ENCODE peak calls at places on chromosome 10, in four cellular contexts. N, R, O and Y are unnamed samples.

GRCh38 chr10:124374535-124375352 is 44.0 kb downstream of the OAT start:
- DNase-seq in R (no peak), O (no peak), N (no peak), Y (no peak)

GRCh38 chr10:74135452-74135851 is 15.2 kb downstream of the AP3M1 start:
- DNase-seq in N (no peak), R (no peak), O (no peak), Y (no peak)

GRCh38 chr10:63480237-63480636 is 14.5 kb upstream of the JMJD1C start:
- DNase-seq in N (no peak), O (no peak), R (no peak), Y (no peak)

GRCh38 chr10:119542990-119543813 is 683 bp upstream of the RGS10 start:
- DNase-seq in O (peak; percentile 78), R (no peak), N (peak; percentile 51), Y (no peak)

GRCh38 chr10:17023386-17024298 is 106.0 kb downstream of the CUBN start:
- DNase-seq in O (peak; percentile 78), R (peak; percentile 99), N (no peak), Y (peak; percentile 94)

GRCh38 chr10:69068549-69068948 is 19.4 kb upstream of the SRGN start:
- DNase-seq in O (no peak), R (no peak), N (no peak), Y (no peak)

GRCh38 chr10:69119896-69120295 is 4.1 kb upstream of the VPS26A start:
- DNase-seq in N (no peak), O (no peak), R (no peak), Y (no peak)

GRCh38 chr10:17430647-17431355 is 23.6 kb downstream of the ST8SIA6 start:
- DNase-seq in R (peak; percentile 74), N (peak; percentile 53), O (peak; percentile 79), Y (peak; percentile 21)

GRCh38 chr10:74113546-74113945 is 37.1 kb downstream of the AP3M1 start:
- DNase-seq in R (peak; percentile 18), N (no peak), O (no peak), Y (no peak)

GRCh38 chr10:22550732-22551131 is 163.6 kb downstream of the PIP4K2A start:
- DNase-seq in N (peak; percentile 28), O (no peak), R (no peak), Y (no peak)

GRCh38 chr10:128484041-128484440 is 357.8 kb upstream of the MKI67 start:
- DNase-seq in O (no peak), N (no peak), R (no peak), Y (no peak)

GRCh38 chr10:60942604-60943269 is 1.2 kb downstream of the RHOBTB1 start:
- DNase-seq in N (peak; percentile 36), R (no peak), O (peak; percentile 69), Y (no peak)

GRCh38 chr10:97383159-97383558 is 18.0 kb downstream of the RRP12 start:
- DNase-seq in R (no peak), O (no peak), N (no peak), Y (no peak)

GRCh38 chr10:43076876-43077420 is at the start of gene RET:
- DNase-seq in O (no peak), R (no peak), N (peak; percentile 63), Y (no peak)

GRCh38 chr10:15325243-15326002 is 45.7 kb downstream of the FAM171A1 start:
- DNase-seq in R (peak; percentile 36), O (no peak), N (peak; percentile 27), Y (peak; percentile 58)

GRCh38 chr10:47369251-47369894 is 14.7 kb downstream of the ZNF488 start:
- DNase-seq in O (no peak), N (no peak), R (no peak), Y (no peak)

GRCh38 chr10:88852327-88852726 is 683 bp upstream of the ANKRD22 start:
- DNase-seq in N (no peak), O (no peak), R (no peak), Y (no peak)

GRCh38 chr10:49384268-49384953 is 11.5 kb downstream of the DRGX start:
- DNase-seq in N (no peak), R (no peak), O (no peak), Y (no peak)

DNA sequence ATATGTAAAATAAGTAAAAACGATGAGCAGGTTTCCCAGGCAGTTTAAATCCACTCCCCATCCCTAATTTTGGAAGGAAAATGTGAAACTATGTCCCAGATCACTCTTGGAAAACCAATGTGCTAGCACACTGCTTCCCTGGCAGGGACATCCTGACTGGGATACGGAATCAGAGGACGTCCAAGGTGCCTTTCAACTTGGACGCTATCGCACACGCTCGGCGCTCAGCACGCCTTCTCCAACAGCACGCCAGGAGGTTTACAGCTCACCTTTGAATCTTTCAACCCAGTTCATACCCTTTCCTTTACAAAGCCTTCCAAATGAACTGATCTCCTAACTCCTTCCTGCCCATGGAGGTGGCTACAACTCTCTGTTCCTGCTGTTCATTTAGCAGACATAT is 47.1 kb downstream of the BEND7 start:
- DNase-seq in R (no peak), O (no peak), N (no peak), Y (no peak)
- H3K4me3 ChIP-seq in R (no peak overlapping the region), O (no peak overlapping the region), N (no peak overlapping the region), Y (no peak overlapping the region)

DNA sequence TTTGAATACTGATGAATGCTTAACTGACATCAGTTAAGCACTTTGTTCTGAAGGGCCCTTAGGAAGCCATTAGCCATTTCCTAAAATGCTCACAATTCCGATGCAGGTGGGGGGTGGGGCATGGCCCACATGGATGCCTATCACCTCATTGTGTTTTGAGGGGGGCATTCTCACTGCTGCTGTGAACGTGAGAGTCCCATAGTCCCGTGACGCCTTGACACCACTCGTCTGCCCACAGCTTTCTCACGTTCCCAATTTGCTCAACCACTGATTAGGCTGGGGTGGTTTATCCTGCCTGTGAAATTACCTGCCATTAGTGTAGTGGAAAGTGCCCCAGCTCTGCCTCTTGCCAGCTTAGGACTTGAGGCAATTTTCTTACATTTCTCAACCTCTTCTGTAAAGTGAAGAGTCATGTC is 31.9 kb downstream of the DUSP5 start:
- DNase-seq in R (no peak), N (no peak), O (no peak), Y (no peak)
- H3K4me3 ChIP-seq in R (no peak overlapping the region), N (no peak overlapping the region), O (no peak overlapping the region), Y (no peak overlapping the region)

GRCh38 chr10:5654218-5654755 is 12.1 kb downstream of the ASB13 start:
- DNase-seq in O (no peak), N (no peak), R (no peak), Y (no peak)
- H3K4me3 ChIP-seq in O (no peak overlapping the region), N (no peak overlapping the region), R (no peak overlapping the region), Y (no peak overlapping the region)

DNA sequence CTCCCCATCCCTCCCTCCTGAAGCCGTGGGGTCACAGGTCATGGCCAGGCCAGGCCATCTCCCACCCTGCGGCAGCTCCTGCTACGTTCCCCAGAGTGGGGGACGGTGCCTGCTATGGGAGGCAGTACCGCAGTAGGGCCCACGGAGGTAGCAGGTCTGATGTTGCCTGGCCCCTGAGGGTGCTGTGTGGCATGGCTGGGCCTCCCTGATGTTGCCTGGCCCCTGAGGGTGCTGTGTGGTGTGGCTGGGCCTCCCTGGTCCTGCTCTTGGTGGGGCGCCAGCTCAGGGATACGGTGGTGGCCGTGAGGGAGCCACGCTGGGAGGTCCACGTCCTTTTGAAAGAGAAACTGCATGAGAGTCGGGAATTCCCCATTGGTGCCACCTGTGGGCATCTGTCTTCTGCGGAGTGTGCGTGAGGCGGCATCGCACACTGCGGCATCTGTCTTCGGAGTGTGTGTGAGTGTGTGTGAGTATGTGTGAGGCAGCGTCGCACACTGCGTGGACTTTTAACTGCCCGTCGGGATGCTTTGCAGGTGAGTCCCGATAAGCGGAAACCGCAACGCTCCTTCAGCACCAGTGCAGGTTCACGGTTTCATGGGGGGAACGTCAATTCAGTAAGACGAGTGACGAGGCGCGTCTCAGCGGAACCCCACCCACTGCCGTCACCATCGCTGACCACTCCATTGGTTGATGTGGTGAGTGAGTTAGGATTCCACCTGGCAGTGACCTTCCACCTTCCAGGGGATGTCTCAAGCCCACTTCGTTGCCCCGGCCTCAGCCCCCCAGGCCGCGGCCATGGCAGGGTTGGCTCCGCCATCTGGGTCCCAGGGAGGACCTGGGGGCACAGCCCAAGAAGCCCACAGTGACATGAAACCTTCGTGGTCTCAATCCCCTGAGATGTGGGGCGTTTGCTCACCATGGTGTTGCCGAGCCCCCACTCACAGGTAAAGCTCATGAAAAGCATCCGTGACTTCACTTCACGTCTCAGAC is 51.2 kb upstream of the CFAP46 start:
- DNase-seq in N (peak; percentile 7), O (peak; percentile 36), R (no peak), Y (no peak)
- H3K4me3 ChIP-seq in N (peak overlapping the region; percentile 36), O (no peak overlapping the region), R (no peak overlapping the region), Y (peak overlapping the region; percentile 28)